ENCODE peak calls at places on chromosome 6, in seven cellular contexts. D, Z, F, I, J, Y and O are unnamed samples.

GRCh38 chr6:72580281-72580940 is 41.5 kb upstream of the KCNQ5 start:
- DNase-seq in D (peak), Z (no peak), F (peak), I (no peak), J (peak), Y (peak), O (peak)

GRCh38 chr6:88545991-88546390 is 379.8 kb upstream of the CNR1 start:
- DNase-seq in D (no peak), Z (no peak), F (no peak), I (no peak), J (no peak), Y (no peak), O (no peak)

GRCh38 chr6:125853740-125854139 is 63.0 kb downstream of the NCOA7 start:
- DNase-seq in D (no peak), Z (no peak), F (no peak), I (no peak), J (no peak), Y (no peak), O (no peak)

GRCh38 chr6:115570326-115570725 is 490.4 kb downstream of the FRK start:
- DNase-seq in D (no peak), Z (no peak), F (no peak), I (no peak), J (no peak), Y (peak), O (no peak)

GRCh38 chr6:112502348-112503130 is 155.4 kb downstream of the RFPL4B start:
- DNase-seq in D (no peak), Z (no peak), F (peak), I (no peak), J (peak), Y (peak), O (peak)

GRCh38 chr6:3285732-3286131 is 27.0 kb downstream of the PSMG4 start:
- DNase-seq in D (no peak), Z (no peak), F (no peak), I (no peak), J (no peak), Y (no peak), O (no peak)

GRCh38 chr6:139698526-139699182 is 324.2 kb upstream of the CITED2 start:
- DNase-seq in D (no peak), Z (no peak), F (no peak), I (no peak), J (no peak), Y (no peak), O (peak)

GRCh38 chr6:93300661-93301060 is 118.7 kb downstream of the EPHA7 start:
- DNase-seq in D (no peak), Z (no peak), F (peak), I (no peak), J (no peak), Y (no peak), O (no peak)

GRCh38 chr6:75735491-75736186 is 13.4 kb upstream of the MYO6 start:
- DNase-seq in D (no peak), Z (no peak), F (peak), I (no peak), J (peak), Y (peak), O (peak)

GRCh38 chr6:33725891-33726673 is 14.6 kb upstream of the UQCC2 start:
- DNase-seq in D (no peak), Z (no peak), F (no peak), I (no peak), J (no peak), Y (no peak), O (no peak)

GRCh38 chr6:106082735-106083398 is 3.3 kb upstream of the PRDM1 start:
- DNase-seq in D (no peak), Z (no peak), F (peak), I (no peak), J (peak), Y (peak), O (peak)

GRCh38 chr6:147099974-147100373 is 104.2 kb upstream of the STXBP5 start:
- DNase-seq in D (no peak), Z (no peak), F (no peak), I (no peak), J (peak), Y (peak), O (peak)

GRCh38 chr6:30060634-30060981 is 457 bp upstream of the POLR1H start:
- DNase-seq in D (peak), Z (no peak), F (no peak), I (peak), J (no peak), Y (peak), O (peak)

GRCh38 chr6:82836022-82836575 is 229.5 kb downstream of the UBE3D start:
- DNase-seq in D (no peak), Z (no peak), F (no peak), I (no peak), J (no peak), Y (no peak), O (no peak)

GRCh38 chr6:148915889-148916288 is 169.1 kb downstream of the UST start:
- DNase-seq in D (no peak), Z (no peak), F (peak), I (no peak), J (no peak), Y (no peak), O (no peak)

GRCh38 chr6:27864906-27865883 is 47.0 kb downstream of the OR2B2 start:
- DNase-seq in D (peak), Z (no peak), F (peak), I (peak), J (peak), Y (peak), O (peak)

GRCh38 chr6:149284904-149285303 is 32.6 kb upstream of the TAB2 start:
- DNase-seq in D (no peak), Z (no peak), F (peak), I (no peak), J (no peak), Y (no peak), O (no peak)

GRCh38 chr6:152206072-152206818 is 398.8 kb downstream of the ESR1 start:
- DNase-seq in D (no peak), Z (no peak), F (peak), I (peak), J (peak), Y (peak), O (peak)
- TF ChIP-seq CTCF in D (no peak), Z (no peak), F (peak), I (peak), J (peak), Y (peak), O (peak)

GRCh38 chr6:118398066-118398465 is 150.0 kb upstream of the PLN start:
- DNase-seq in D (no peak), Z (no peak), F (no peak), I (no peak), J (no peak), Y (no peak), O (no peak)

GRCh38 chr6:118403036-118403435 is 145.1 kb upstream of the PLN start:
- DNase-seq in D (no peak), Z (no peak), F (no peak), I (no peak), J (no peak), Y (peak), O (no peak)

GRCh38 chr6:118400098-118400497 is 148.0 kb upstream of the PLN start:
- DNase-seq in D (no peak), Z (no peak), F (no peak), I (no peak), J (no peak), Y (no peak), O (no peak)

GRCh38 chr6:118400582-118400981 is 147.5 kb upstream of the PLN start:
- DNase-seq in D (no peak), Z (no peak), F (no peak), I (no peak), J (no peak), Y (peak), O (peak)

DNA sequence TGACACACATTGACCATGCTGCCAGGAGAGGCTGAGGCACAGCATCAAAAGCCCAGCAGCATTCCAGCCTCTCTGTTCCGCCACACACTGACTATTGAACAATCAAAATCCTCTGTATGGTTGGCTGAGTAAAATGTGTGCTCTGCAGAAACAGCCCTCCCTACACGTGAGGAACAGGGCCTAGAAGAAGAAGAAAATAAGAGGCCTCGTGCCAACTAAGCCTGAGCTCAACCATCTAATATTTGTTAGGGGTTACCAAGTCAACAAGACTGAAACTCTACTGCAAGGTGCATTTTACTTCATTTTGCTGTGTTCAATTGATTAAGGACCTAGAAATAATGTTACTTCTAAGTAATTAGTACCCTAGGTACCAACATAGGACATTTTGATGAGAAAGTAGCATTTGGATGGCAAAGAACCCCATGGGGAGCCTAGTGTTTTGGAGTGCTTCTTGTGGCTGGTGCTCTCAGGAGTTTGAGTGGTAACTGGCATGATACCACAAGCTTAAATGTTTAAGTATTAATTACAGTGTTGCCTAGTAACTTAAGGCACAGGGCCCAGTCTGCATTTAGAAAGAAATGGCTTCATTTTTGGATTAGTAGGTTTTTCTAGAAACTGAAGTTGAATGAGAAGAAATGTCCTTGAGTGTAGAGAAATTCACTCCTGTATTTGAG is 146.6 kb upstream of the PLN start:
- DNase-seq in D (no peak), Z (no peak), F (no peak), I (no peak), J (no peak), Y (no peak), O (no peak)
- H3K4me3 ChIP-seq in D (no peak), Z (no peak), F (no peak), I (no peak), J (no peak), Y (no peak), O (no peak)

GRCh38 chr6:71288228-71289038 is at the start of gene OGFRL1:
- DNase-seq in D (peak), Z (peak), F (peak), I (peak), J (peak), Y (peak), O (peak)
- TF ChIP-seq CTCF in D (peak), Z (peak), F (no peak), I (no peak), J (peak), Y (peak), O (no peak)

GRCh38 chr6:26104457-26105108 is 17.4 kb downstream of the HFE start:
- DNase-seq in D (no peak), Z (no peak), F (peak), I (no peak), J (no peak), Y (no peak), O (no peak)
- H3K4me3 ChIP-seq in D (no peak), Z (peak), F (peak), I (peak), J (peak), Y (peak), O (peak)

GRCh38 chr6:161101517-161101916 is 109.9 kb downstream of the MAP3K4 start:
- DNase-seq in D (peak), Z (no peak), F (no peak), I (no peak), J (no peak), Y (peak), O (no peak)
- TF ChIP-seq CTCF in D (peak), Z (no peak), F (peak), I (no peak), J (peak), Y (peak), O (peak)